ENCODE peak calls at places on chromosomes 16 and 17, in six cellular contexts. I is ACHN, F is endothelial cell, Z is ovary, S is lower leg skin, W is HFFc6. U is an unnamed sample.

GRCh38 chr16:84471966-84472365 is 32.5 kb downstream of the MEAK7 start:
- DNase-seq in I (no peak), F (no peak), Z (peak), S (no peak), W (no peak), U (no peak)

GRCh38 chr16:30488764-30489595 is 16.4 kb downstream of the ITGAL start:
- DNase-seq in I (no peak), F (no peak), Z (no peak), S (no peak), W (no peak), U (no peak)

GRCh38 chr16:9480503-9480902 is 389.1 kb downstream of the HAPSTR1 start:
- DNase-seq in I (no peak), F (no peak), Z (no peak), S (no peak), W (no peak), U (no peak)

GRCh38 chr16:75288181-75288580 is 36.8 kb upstream of the BCAR1 start:
- DNase-seq in I (no peak), F (no peak), Z (no peak), S (no peak), W (no peak), U (no peak)

GRCh38 chr17:79023180-79023705 is 726 bp upstream of the C1QTNF1 start:
- DNase-seq in I (no peak), F (no peak), Z (peak), S (no peak), W (no peak), U (no peak)

GRCh38 chr17:62792122-62792800 is 15.9 kb downstream of the MARCHF10 start:
- DNase-seq in I (no peak), F (no peak), Z (no peak), S (no peak), W (peak), U (no peak)

GRCh38 chr16:4505356-4506153 is 29.4 kb downstream of the HMOX2 start:
- DNase-seq in I (no peak), F (no peak), Z (no peak), S (no peak), W (no peak), U (no peak)

GRCh38 chr16:27363246-27363632 is 38.7 kb upstream of the IL21R start:
- DNase-seq in I (no peak), F (no peak), Z (no peak), S (no peak), W (no peak), U (no peak)

GRCh38 chr16:30615358-30616076 is 5.3 kb upstream of the ZNF689 start:
- DNase-seq in I (peak), F (peak), Z (peak), S (no peak), W (no peak), U (peak)

GRCh38 chr17:10724546-10725195 is 5.2 kb downstream of the TMEM220 start:
- DNase-seq in I (no peak), F (no peak), Z (no peak), S (no peak), W (no peak), U (no peak)

GRCh38 chr17:48593840-48594411 is 347 bp upstream of the HOXB5 start:
- DNase-seq in I (peak), F (peak), Z (peak), S (peak), W (peak), U (peak)

GRCh38 chr16:13621639-13622038 is 298.3 kb upstream of the ERCC4 start:
- DNase-seq in I (no peak), F (no peak), Z (no peak), S (no peak), W (no peak), U (no peak)

GRCh38 chr16:19389246-19389645 is 28.4 kb upstream of the TMC5 start:
- DNase-seq in I (peak), F (peak), Z (no peak), S (peak), W (peak), U (peak)

U was measured in left ventricle myocardium superior.